ENCODE peak calls at places on chromosomes 7 and 10, in eight cellular contexts. E is Peyer's patch, V is psoas muscle, Q is HepG2, T is pancreas, O is GM12878, Z is body of pancreas, J is IMR-90. K is an unnamed sample.

GRCh38 chr10:128817636-128818035 is 649.4 kb upstream of the MGMT start:
- DNase-seq in E (no peak), V (no peak), Q (no peak), T (no peak), O (no peak), Z (no peak), J (no peak), K (no peak)

GRCh38 chr7:5429857-5430611 is 6.4 kb upstream of the TNRC18 start:
- DNase-seq in E (peak; percentile 78), V (peak; percentile 49), Q (no peak), T (no peak), O (no peak), Z (peak; percentile 31), J (peak; percentile 30), K (peak; percentile 90)

GRCh38 chr7:46583606-46584005 is 662.5 kb upstream of the IGFBP3 start:
- DNase-seq in E (no peak), V (no peak), Q (no peak), T (no peak), O (no peak), Z (no peak), J (no peak), K (no peak)

GRCh38 chr10:100653957-100654834 is 91.2 kb upstream of the PAX2 start:
- DNase-seq in E (no peak), V (no peak), Q (no peak), T (no peak), O (no peak), Z (no peak), J (no peak), K (no peak)

GRCh38 chr7:7793249-7793648 is 74.8 kb upstream of the RPA3 start:
- DNase-seq in E (no peak), V (no peak), Q (no peak), T (no peak), O (no peak), Z (no peak), J (no peak), K (no peak)

GRCh38 chr10:14466256-14466655 is 135.5 kb upstream of the FRMD4A start:
- DNase-seq in E (no peak), V (no peak), Q (no peak), T (no peak), O (no peak), Z (no peak), J (peak; percentile 49), K (no peak)

GRCh38 chr10:117503886-117504205 is 38.7 kb upstream of the EMX2 start:
- DNase-seq in E (no peak), V (no peak), Q (no peak), T (no peak), O (no peak), Z (no peak), J (no peak), K (no peak)

GRCh38 chr10:4771554-4772201 is 54.3 kb upstream of the AKR1E2 start:
- DNase-seq in E (no peak), V (no peak), Q (peak; percentile 13), T (no peak), O (no peak), Z (no peak), J (peak; percentile 85), K (no peak)

GRCh38 chr7:82507365-82507975 is 63.9 kb upstream of the CACNA2D1 start:
- DNase-seq in E (no peak), V (no peak), Q (no peak), T (no peak), O (no peak), Z (no peak), J (no peak), K (no peak)

GRCh38 chr10:93991596-93992284 is 2.0 kb upstream of the PLCE1 start:
- DNase-seq in E (peak; percentile 58), V (peak; percentile 52), Q (peak; percentile 57), T (peak; percentile 41), O (no peak), Z (peak; percentile 65), J (peak; percentile 73), K (peak; percentile 85)

GRCh38 chr10:22713853-22714523 is 390 bp downstream of the PIP4K2A start:
- DNase-seq in E (peak; percentile 71), V (no peak), Q (no peak), T (peak; percentile 29), O (no peak), Z (peak; percentile 24), J (peak; percentile 13), K (no peak)

GRCh38 chr7:69211739-69212138 is 386.5 kb upstream of the AUTS2 start:
- DNase-seq in E (no peak), V (no peak), Q (no peak), T (no peak), O (no peak), Z (no peak), J (no peak), K (no peak)

GRCh38 chr7:117759950-117760640 is 113.1 kb downstream of the CTTNBP2 start:
- DNase-seq in E (no peak), V (no peak), Q (no peak), T (no peak), O (no peak), Z (no peak), J (peak; percentile 88), K (no peak)

GRCh38 chr10:60570941-60571340 is 181.3 kb upstream of the ANK3 start:
- DNase-seq in E (no peak), V (no peak), Q (no peak), T (no peak), O (no peak), Z (no peak), J (no peak), K (no peak)

GRCh38 chr7:27898735-27899134 is 158.8 kb downstream of the TAX1BP1 start:
- DNase-seq in E (no peak), V (no peak), Q (no peak), T (no peak), O (no peak), Z (no peak), J (no peak), K (no peak)

GRCh38 chr7:141956084-141956483 is 9.3 kb upstream of the CLEC5A start:
- DNase-seq in E (no peak), V (no peak), Q (no peak), T (no peak), O (no peak), Z (peak; percentile 13), J (no peak), K (no peak)

GRCh38 chr10:19832624-19833507 is 16.6 kb downstream of the PLXDC2 start:
- DNase-seq in E (no peak), V (no peak), Q (no peak), T (no peak), O (no peak), Z (no peak), J (no peak), K (no peak)

GRCh38 chr10:3897156-3897555 is 112.1 kb upstream of the KLF6 start:
- DNase-seq in E (no peak), V (no peak), Q (no peak), T (no peak), O (no peak), Z (no peak), J (peak; percentile 84), K (no peak)

GRCh38 chr10:103153302-103153759 is 39.7 kb downstream of the NT5C2 start:
- DNase-seq in E (no peak), V (no peak), Q (peak; percentile 51), T (no peak), O (no peak), Z (peak; percentile 28), J (peak; percentile 36), K (no peak)

GRCh38 chr10:29969255-29970011 is 90.0 kb downstream of the JCAD start:
- DNase-seq in E (no peak), V (peak; percentile 60), Q (no peak), T (no peak), O (no peak), Z (no peak), J (no peak), K (no peak)

GRCh38 chr10:61970182-61971015 is 68.9 kb downstream of the ARID5B start:
- DNase-seq in E (no peak), V (no peak), Q (peak; percentile 25), T (no peak), O (no peak), Z (peak; percentile 19), J (no peak), K (no peak)

DNA sequence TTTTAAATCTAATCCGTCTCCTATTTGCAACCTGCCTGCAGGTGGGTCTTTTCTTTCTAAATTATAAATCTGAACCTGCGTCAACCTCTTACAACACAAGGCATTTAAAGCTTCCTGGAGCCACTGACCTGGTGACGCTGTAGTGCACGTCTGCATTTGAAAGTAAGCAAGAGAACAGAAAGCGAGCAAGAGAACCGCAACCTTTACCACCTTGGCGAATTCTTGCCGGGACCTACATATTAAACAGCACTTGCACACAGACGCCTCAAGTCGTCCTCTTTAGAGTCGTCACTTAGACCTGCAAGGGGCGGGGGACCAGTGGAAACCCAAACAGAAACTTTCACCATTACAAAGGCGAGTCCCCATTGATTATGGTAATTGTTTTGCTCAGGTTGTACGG is 9.5 kb downstream of the GLI3 start:
- DNase-seq in E (no peak), V (no peak), Q (no peak), T (no peak), O (no peak), Z (no peak), J (no peak), K (no peak)
- TF ChIP-seq CTCF in E (no peak), V (no peak), Q (no peak), T (no peak), O (no peak), Z (no peak), J (no peak), K (no peak)

DNA sequence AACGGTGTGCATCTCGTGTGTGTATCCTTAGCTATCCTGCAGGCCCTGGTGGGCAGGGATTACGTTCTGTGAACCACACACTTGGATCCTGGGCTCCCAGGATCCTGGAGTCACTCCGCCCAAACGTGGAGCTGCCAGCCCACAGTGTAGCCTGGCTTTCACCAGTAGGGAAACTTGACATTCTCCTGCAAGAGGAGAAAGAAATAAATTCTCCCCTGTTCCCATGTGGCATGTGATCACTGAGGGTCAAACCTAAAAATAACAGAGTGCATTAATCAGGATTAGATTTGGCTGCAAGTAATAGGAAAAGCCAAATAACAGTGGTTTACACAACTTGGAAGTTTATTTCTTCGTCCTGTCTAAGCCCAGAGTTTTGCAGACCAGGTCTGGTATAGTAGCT is 32.3 kb downstream of the PALD1 start:
- DNase-seq in E (no peak), V (no peak), Q (no peak), T (no peak), O (no peak), Z (no peak), J (no peak), K (no peak)
- H3K4me1 ChIP-seq in E (peaks cover 8% of the 10 kb centered on the region), V (peaks cover 54% of the 10 kb centered on the region), Q (peaks cover 9% of the 10 kb centered on the region), T (peaks cover 4% of the 10 kb centered on the region), O (peaks cover 24% of the 10 kb centered on the region), Z (peaks cover 35% of the 10 kb centered on the region), J (peaks cover 4% of the 10 kb centered on the region), K (peaks cover 5% of the 10 kb centered on the region)

GRCh38 chr7:132861940-132862554 is 219.8 kb downstream of the CHCHD3 start:
- DNase-seq in E (no peak), V (no peak), Q (no peak), T (no peak), O (no peak), Z (no peak), J (no peak), K (no peak)
- H3K36me3 ChIP-seq in E (no peaks in the 10 kb centered on the region), V (no peaks in the 10 kb centered on the region), Q (no peaks in the 10 kb centered on the region), T (no peaks in the 10 kb centered on the region), O (no peaks in the 10 kb centered on the region), Z (no peaks in the 10 kb centered on the region), J (no peaks in the 10 kb centered on the region), K (no peaks in the 10 kb centered on the region)

DNA sequence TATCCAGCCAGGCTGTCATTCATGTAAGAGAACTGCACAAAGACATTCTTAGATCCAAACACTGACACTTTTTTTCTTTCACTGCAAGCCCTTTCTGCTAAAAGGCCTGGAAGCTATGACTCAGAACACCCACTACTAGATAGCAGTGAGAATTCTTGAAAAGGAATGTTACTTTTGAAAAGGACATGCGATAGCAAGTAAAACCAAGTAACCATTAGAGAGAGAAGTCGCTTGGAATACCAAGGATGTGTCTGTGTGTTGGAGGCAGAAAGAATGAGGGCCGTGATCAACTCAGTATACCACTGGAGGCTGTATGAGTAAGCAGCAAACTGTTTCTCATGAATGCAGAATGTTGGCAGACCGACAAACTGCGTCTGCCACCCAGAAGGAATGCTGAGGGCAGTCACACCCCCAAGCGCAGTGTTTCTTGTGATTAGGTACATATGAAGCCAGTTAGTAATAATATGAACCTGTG is 941.1 kb downstream of the TYW1 start:
- DNase-seq in E (no peak), V (no peak), Q (no peak), T (no peak), O (no peak), Z (peak; percentile 36), J (peak; percentile 1), K (no peak)
- TF ChIP-seq CTCF in E (no peak), V (no peak), Q (no peak), T (no peak), O (no peak), Z (no peak), J (no peak), K (no peak)